ENCODE peak calls at places on chromosome 18, in six cellular contexts. V is astrocyte, K is gastrocnemius medialis, U is endodermal cell, M is right cardiac atrium, O is H9. N is an unnamed sample. For H3K9me3 and H3K4me1, the result is how much of the 10 kb centered on the place peaks cover.

GRCh38 chr18:66993492-66993891 is 389.6 kb upstream of the CDH19 start:
- DNase-seq in V (peak), O (no peak), U (no peak), K (no peak), M (no peak), N (no peak)

GRCh38 chr18:25310045-25310444 is 41.9 kb downstream of the ZNF521 start:
- DNase-seq in O (no peak), V (peak), K (no peak), M (no peak), U (no peak), N (no peak)

GRCh38 chr18:6058941-6059340 is 163.6 kb upstream of the TMEM200C start:
- DNase-seq in K (no peak), V (peak), O (no peak), M (peak), U (no peak), N (no peak)

GRCh38 chr18:70197844-70198243 is 7.6 kb downstream of the RTTN start:
- DNase-seq in K (no peak), U (no peak), M (no peak), V (no peak), O (no peak), N (no peak)

GRCh38 chr18:48810805-48811204 is 140.0 kb downstream of the SMAD7 start:
- DNase-seq in M (no peak), U (no peak), V (no peak), O (no peak), K (no peak), N (no peak)

GRCh38 chr18:59629894-59630293 is 67.3 kb downstream of the CCBE1 start:
- DNase-seq in U (no peak), M (peak), V (no peak), O (no peak), K (peak), N (no peak)

GRCh38 chr18:59696311-59697235 is 650 bp downstream of the CCBE1 start:
- DNase-seq in U (peak), V (peak), K (no peak), M (no peak), O (peak), N (peak)

GRCh38 chr18:22778996-22779395 is 154.1 kb upstream of the RBBP8 start:
- DNase-seq in V (no peak), U (no peak), K (no peak), M (no peak), O (no peak), N (peak)

GRCh38 chr18:21083017-21083416 is 28.6 kb downstream of the ROCK1 start:
- DNase-seq in V (no peak), U (no peak), M (no peak), O (no peak), K (no peak), N (no peak)

GRCh38 chr18:73884868-73885267 is 262.8 kb downstream of the FBXO15 start:
- DNase-seq in O (no peak), M (no peak), U (no peak), V (no peak), K (no peak), N (no peak)

GRCh38 chr18:34639662-34640061 is 70.4 kb upstream of the DTNA start:
- DNase-seq in U (no peak), M (no peak), O (no peak), K (peak), V (no peak), N (no peak)

GRCh38 chr18:23867011-23867410 is 147.5 kb upstream of the TTC39C start:
- DNase-seq in U (no peak), K (no peak), V (no peak), M (no peak), O (no peak), N (no peak)

GRCh38 chr18:46563317-46563716 is 93.7 kb downstream of the LOXHD1 start:
- DNase-seq in O (peak), U (peak), K (no peak), V (no peak), M (no peak), N (no peak)

GRCh38 chr18:39188278-39188677 is 1622.7 kb upstream of the CELF4 start:
- DNase-seq in M (no peak), V (no peak), O (peak), U (peak), K (no peak), N (no peak)

GRCh38 chr18:47969851-47970250 is 39.4 kb upstream of the SMAD2 start:
- DNase-seq in V (peak), O (no peak), U (no peak), K (no peak), M (no peak), N (no peak)

GRCh38 chr18:44452346-44452745 is 228.3 kb upstream of the SETBP1 start:
- DNase-seq in V (peak), M (no peak), U (no peak), O (no peak), K (no peak), N (peak)

GRCh38 chr18:32349728-32350395 is 120.8 kb downstream of the GAREM1 start:
- DNase-seq in M (peak), K (peak), U (no peak), O (no peak), V (peak), N (peak)

GRCh38 chr18:3914833-3915598 is 465.0 kb downstream of the TGIF1 start:
- DNase-seq in U (no peak), O (no peak), M (no peak), K (no peak), V (no peak), N (no peak)

GRCh38 chr18:36527025-36527424 is 229.5 kb downstream of the FHOD3 start:
- DNase-seq in U (no peak), K (no peak), O (no peak), V (no peak), M (no peak), N (no peak)

GRCh38 chr18:34957119-34957863 is 83.9 kb upstream of the MAPRE2 start:
- DNase-seq in V (peak), O (no peak), M (no peak), K (no peak), U (peak), N (no peak)

GRCh38 chr18:24386680-24387079 is 10.9 kb downstream of the OSBPL1A start:
- DNase-seq in K (no peak), M (no peak), U (no peak), O (no peak), V (no peak), N (no peak)

GRCh38 chr18:65760457-65760856 is 9.6 kb downstream of the CDH7 start:
- DNase-seq in V (no peak), U (no peak), K (no peak), M (no peak), O (no peak), N (no peak)

GRCh38 chr18:27057459-27058302 is 127.4 kb downstream of the CHST9 start:
- DNase-seq in K (no peak), U (peak), V (no peak), M (no peak), O (no peak), N (peak)

GRCh38 chr18:44880170-44880569 is 199.5 kb downstream of the SETBP1 start:
- DNase-seq in M (no peak), V (no peak), U (no peak), O (no peak), K (no peak), N (no peak)

GRCh38 chr18:23460285-23461273 is 7.5 kb downstream of the RIOK3 start:
- DNase-seq in U (no peak), O (no peak), V (no peak), K (no peak), M (no peak), N (no peak)

GRCh38 chr18:5461056-5461455 is 82.7 kb downstream of the EPB41L3 start:
- DNase-seq in K (no peak), V (no peak), M (no peak), O (no peak), U (no peak), N (no peak)

GRCh38 chr18:58578835-58579560 is 49.9 kb downstream of the ALPK2 start:
- DNase-seq in U (peak), M (no peak), O (no peak), V (peak), K (no peak), N (no peak)

GRCh38 chr18:45775241-45775676 is 50.2 kb upstream of the SIGLEC15 start:
- DNase-seq in K (peak), M (peak), O (peak), U (peak), V (peak), N (peak)

GRCh38 chr18:63708650-63709049 is 5.9 kb downstream of the SERPINB11 start:
- DNase-seq in K (no peak), O (no peak), M (no peak), U (no peak), V (peak), N (no peak)

GRCh38 chr18:59461171-59461570 is 102.1 kb upstream of the LMAN1 start:
- DNase-seq in K (no peak), O (no peak), V (no peak), M (no peak), U (no peak), N (no peak)

GRCh38 chr18:28036481-28036880 is 140.4 kb downstream of the CDH2 start:
- DNase-seq in K (no peak), V (peak), U (no peak), M (no peak), O (no peak), N (no peak)

GRCh38 chr18:58263055-58263732 is 219.2 kb downstream of the NEDD4L start:
- DNase-seq in M (no peak), V (peak), U (peak), O (no peak), K (no peak), N (no peak)

GRCh38 chr18:47601608-47602272 is 328.7 kb downstream of the SMAD2 start:
- DNase-seq in V (no peak), U (no peak), M (no peak), K (no peak), O (peak), N (no peak)

GRCh38 chr18:61998957-61999356 is 106.2 kb upstream of the RNF152 start:
- DNase-seq in V (peak), M (no peak), O (no peak), K (no peak), U (no peak), N (no peak)

GRCh38 chr18:6521804-6522418 is 107.2 kb upstream of the L3MBTL4 start:
- DNase-seq in U (peak), K (no peak), V (peak), O (peak), M (no peak), N (peak)

GRCh38 chr18:27240383-27240782 is 55.3 kb upstream of the CHST9 start:
- DNase-seq in V (no peak), M (no peak), O (no peak), U (no peak), K (no peak), N (no peak)

GRCh38 chr18:13242797-13243196 is 24.2 kb downstream of the LDLRAD4 start:
- DNase-seq in U (peak), M (no peak), O (peak), V (no peak), K (no peak), N (no peak)

GRCh38 chr18:21853020-21853419 is 112.4 kb downstream of the MIB1 start:
- DNase-seq in O (no peak), U (no peak), K (no peak), M (no peak), V (peak), N (no peak)

GRCh38 chr18:8791171-8791651 is 85.9 kb downstream of the MTCL1 start:
- DNase-seq in M (no peak), U (no peak), V (no peak), K (no peak), O (no peak), N (peak)
- H3K9me3 ChIP-seq in M (under half), U (under half), V (under half), K (under half), O (under half), N (under half)

DNA sequence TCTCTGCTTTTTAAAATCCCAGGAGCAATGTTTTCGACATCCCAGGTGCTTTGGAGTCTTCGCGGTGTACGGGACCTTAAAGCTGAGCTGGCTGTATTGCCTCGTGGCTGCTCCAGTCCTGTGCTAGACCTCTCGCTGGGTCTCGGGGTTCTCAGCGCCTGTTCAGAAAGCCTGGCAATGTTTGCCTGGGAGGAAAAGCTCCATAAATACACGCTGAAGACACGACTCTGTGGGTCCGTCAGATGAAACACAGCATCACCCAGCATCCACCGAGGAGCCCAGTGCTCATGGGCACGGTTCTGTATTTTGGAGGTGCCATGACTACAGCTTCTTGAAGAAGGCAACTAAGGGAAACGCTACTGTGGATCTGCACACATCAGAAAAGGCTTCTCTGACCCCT is 21.6 kb downstream of the MBP start:
- DNase-seq in U (peak), M (no peak), V (no peak), K (no peak), O (no peak), N (no peak)
- H3K4me1 ChIP-seq in U (under half), M (under half), V (under half), K (half or more), O (under half), N (under half)

GRCh38 chr18:79900610-79901570 is 50.6 kb downstream of the SLC66A2 start:
- DNase-seq in M (peak), U (peak), V (no peak), K (peak), O (no peak), N (peak)

GRCh38 chr18:79899609-79900435 is 51.6 kb downstream of the SLC66A2 start:
- DNase-seq in K (peak), V (no peak), O (peak), U (peak), M (no peak), N (peak)

GRCh38 chr18:79896746-79897145 is 54.7 kb downstream of the SLC66A2 start:
- DNase-seq in O (no peak), V (no peak), U (no peak), M (no peak), K (no peak), N (no peak)

GRCh38 chr18:79898952-79899608 is 52.4 kb downstream of the SLC66A2 start:
- DNase-seq in K (peak), V (no peak), O (peak), U (no peak), M (peak), N (peak)

DNA sequence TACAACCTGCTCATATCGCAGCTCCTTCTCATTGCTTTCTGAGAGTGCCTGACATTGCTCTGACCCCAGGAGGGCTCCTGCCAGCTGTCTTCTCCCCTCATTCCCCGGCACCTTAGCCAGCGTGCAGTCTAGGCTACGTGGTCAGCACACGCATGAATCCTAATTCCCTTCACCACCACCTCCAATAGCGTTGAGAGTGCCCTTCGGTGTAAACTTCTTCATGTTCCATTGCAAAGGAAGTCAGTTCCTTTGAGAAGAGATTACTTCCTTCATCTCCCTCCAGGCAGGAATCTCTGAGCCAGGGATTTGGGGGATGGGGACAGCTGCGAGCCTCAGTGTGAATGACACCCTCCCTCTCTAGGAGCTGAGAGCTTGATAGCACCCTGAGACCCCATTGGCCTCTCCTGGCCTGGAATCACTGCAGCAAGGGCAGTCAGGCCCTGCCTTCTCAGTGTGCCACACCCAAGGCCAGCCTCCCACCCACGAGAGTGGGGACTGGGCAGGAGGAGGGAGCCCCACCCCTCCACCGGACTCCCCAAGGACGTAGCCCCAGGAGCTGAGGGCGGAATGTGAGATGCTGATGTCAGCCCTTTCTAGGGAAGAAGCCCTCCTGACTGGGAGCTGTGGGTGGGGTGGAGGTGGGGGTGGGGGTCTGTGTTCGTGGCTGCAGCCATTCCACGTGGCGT is 53.4 kb downstream of the SLC66A2 start:
- DNase-seq in M (peak), U (no peak), K (peak), V (no peak), O (no peak), N (peak)
- H3K9me3 ChIP-seq in M (under half), U (half or more), K (under half), V (under half), O (under half), N (under half)

GRCh38 chr18:55857409-55857808 is 269.4 kb upstream of the TCF4 start:
- DNase-seq in U (no peak), M (no peak), K (no peak), O (no peak), V (no peak), N (no peak)

GRCh38 chr18:55856679-55857078 is 268.7 kb upstream of the TCF4 start:
- DNase-seq in U (no peak), M (no peak), V (no peak), K (no peak), O (no peak), N (no peak)

GRCh38 chr18:55859116-55859515 is 271.1 kb upstream of the TCF4 start:
- DNase-seq in K (no peak), U (no peak), O (no peak), M (no peak), V (no peak), N (no peak)

GRCh38 chr18:55857961-55858360 is 270.0 kb upstream of the TCF4 start:
- DNase-seq in M (no peak), U (no peak), V (no peak), O (no peak), K (no peak), N (no peak)

DNA sequence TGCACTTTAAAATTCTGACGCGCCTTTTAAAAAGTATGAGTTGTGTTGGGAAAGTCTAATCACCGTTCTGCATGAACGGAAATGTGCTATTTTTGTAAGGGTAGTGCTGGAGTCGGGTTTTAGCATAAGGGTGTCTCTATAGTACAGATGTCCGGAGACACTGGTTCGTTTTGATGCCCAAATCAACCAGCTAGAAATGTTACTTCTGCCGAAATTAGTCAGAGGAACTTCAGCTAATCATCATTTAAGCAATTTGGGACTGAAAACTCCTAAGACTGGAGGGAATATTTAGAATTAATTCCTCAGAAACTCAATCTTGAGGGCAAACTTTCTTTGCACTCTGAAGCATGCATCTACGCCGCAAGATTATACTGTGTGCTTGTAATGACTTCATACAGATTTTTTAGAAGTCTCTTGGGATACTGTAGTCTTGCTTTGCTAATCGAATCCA is 270.7 kb upstream of the TCF4 start:
- DNase-seq in M (no peak), O (no peak), U (no peak), K (no peak), V (peak), N (no peak)
- H3K4me1 ChIP-seq in M (under half), O (under half), U (under half), K (under half), V (under half), N (under half)

N was measured in testis.